ENCODE peak calls at places on chromosomes 4 and X, in nine cellular contexts. One of them, this sample, is unnamed. For H3K4me1, the result is how much of the 10 kb centered on the place peaks cover.

GRCh38 chr4:1979477-1980196 is 29.1 kb downstream of the NELFA start:
- DNase-seq in tibial nerve: no peak
- DNase-seq in tibial artery: no peak
- DNase-seq in psoas muscle: no peak
- DNase-seq in OCI-LY7: no peak
- DNase-seq in sigmoid colon: no peak
- DNase-seq in hepatocyte: no peak
- DNase-seq in A673: no peak
- DNase-seq in stomach: no peak
- DNase-seq in this sample: peak

GRCh38 chr4:6153874-6154273 is 46.5 kb downstream of the JAKMIP1 start:
- DNase-seq in psoas muscle: no peak
- DNase-seq in OCI-LY7: no peak
- DNase-seq in stomach: no peak
- DNase-seq in tibial nerve: no peak
- DNase-seq in sigmoid colon: no peak
- DNase-seq in hepatocyte: no peak
- DNase-seq in tibial artery: no peak
- DNase-seq in A673: no peak
- DNase-seq in this sample: no peak

GRCh38 chr4:83686166-83686565 is 150.3 kb downstream of the GPAT3 start:
- DNase-seq in stomach: no peak
- DNase-seq in tibial artery: no peak
- DNase-seq in OCI-LY7: no peak
- DNase-seq in hepatocyte: no peak
- DNase-seq in psoas muscle: no peak
- DNase-seq in A673: peak
- DNase-seq in sigmoid colon: no peak
- DNase-seq in tibial nerve: no peak
- DNase-seq in this sample: no peak

GRCh38 chr4:3660086-3660927 is 105.9 kb upstream of the ADRA2C start:
- DNase-seq in sigmoid colon: no peak
- DNase-seq in tibial nerve: no peak
- DNase-seq in psoas muscle: no peak
- DNase-seq in OCI-LY7: peak
- DNase-seq in hepatocyte: no peak
- DNase-seq in A673: no peak
- DNase-seq in stomach: no peak
- DNase-seq in tibial artery: no peak
- DNase-seq in this sample: no peak

GRCh38 chr4:674172-675035 is at the start of the genes ATP5ME and MYL5:
- DNase-seq in sigmoid colon: peak
- DNase-seq in tibial nerve: peak
- DNase-seq in A673: peak
- DNase-seq in hepatocyte: peak
- DNase-seq in tibial artery: peak
- DNase-seq in psoas muscle: peak
- DNase-seq in OCI-LY7: peak
- DNase-seq in stomach: peak
- DNase-seq in this sample: peak

GRCh38 chr4:151600432-151600831 is 160.4 kb downstream of the GATB start:
- DNase-seq in hepatocyte: no peak
- DNase-seq in psoas muscle: no peak
- DNase-seq in tibial nerve: no peak
- DNase-seq in OCI-LY7: no peak
- DNase-seq in A673: no peak
- DNase-seq in sigmoid colon: no peak
- DNase-seq in stomach: no peak
- DNase-seq in tibial artery: no peak
- DNase-seq in this sample: no peak

GRCh38 chr4:169229571-169230028 is 41.2 kb downstream of the SH3RF1 start:
- DNase-seq in sigmoid colon: no peak
- DNase-seq in tibial artery: peak
- DNase-seq in hepatocyte: peak
- DNase-seq in psoas muscle: no peak
- DNase-seq in tibial nerve: no peak
- DNase-seq in A673: peak
- DNase-seq in stomach: no peak
- DNase-seq in OCI-LY7: no peak
- DNase-seq in this sample: no peak

GRCh38 chr4:142091691-142092182 is 455.4 kb downstream of the IL15 start:
- DNase-seq in tibial artery: peak
- DNase-seq in hepatocyte: no peak
- DNase-seq in tibial nerve: no peak
- DNase-seq in OCI-LY7: no peak
- DNase-seq in psoas muscle: no peak
- DNase-seq in A673: no peak
- DNase-seq in stomach: no peak
- DNase-seq in sigmoid colon: no peak
- DNase-seq in this sample: no peak

GRCh38 chr4:121182296-121182695 is 18.2 kb upstream of the TNIP3 start:
- DNase-seq in stomach: no peak
- DNase-seq in sigmoid colon: no peak
- DNase-seq in tibial nerve: no peak
- DNase-seq in A673: no peak
- DNase-seq in OCI-LY7: peak
- DNase-seq in tibial artery: no peak
- DNase-seq in hepatocyte: no peak
- DNase-seq in psoas muscle: no peak
- DNase-seq in this sample: no peak

GRCh38 chr4:71184195-71184781 is 154.5 kb upstream of the SLC4A4 start:
- DNase-seq in sigmoid colon: no peak
- DNase-seq in tibial artery: peak
- DNase-seq in stomach: peak
- DNase-seq in OCI-LY7: peak
- DNase-seq in A673: peak
- DNase-seq in hepatocyte: peak
- DNase-seq in psoas muscle: no peak
- DNase-seq in tibial nerve: no peak
- DNase-seq in this sample: no peak

GRCh38 chr4:140176735-140177134 is 22.8 kb upstream of the MAML3 start:
- DNase-seq in psoas muscle: no peak
- DNase-seq in tibial artery: no peak
- DNase-seq in stomach: no peak
- DNase-seq in tibial nerve: no peak
- DNase-seq in A673: no peak
- DNase-seq in sigmoid colon: no peak
- DNase-seq in hepatocyte: no peak
- DNase-seq in OCI-LY7: no peak
- DNase-seq in this sample: no peak

GRCh38 chr4:72525938-72526337 is 43.1 kb downstream of the ADAMTS3 start:
- DNase-seq in tibial artery: peak
- DNase-seq in hepatocyte: peak
- DNase-seq in A673: no peak
- DNase-seq in stomach: no peak
- DNase-seq in sigmoid colon: no peak
- DNase-seq in psoas muscle: peak
- DNase-seq in tibial nerve: peak
- DNase-seq in OCI-LY7: no peak
- DNase-seq in this sample: peak

GRCh38 chr4:15291133-15291532 is 136.7 kb upstream of the C1QTNF7 start:
- DNase-seq in psoas muscle: no peak
- DNase-seq in tibial artery: no peak
- DNase-seq in A673: peak
- DNase-seq in tibial nerve: no peak
- DNase-seq in hepatocyte: no peak
- DNase-seq in stomach: no peak
- DNase-seq in sigmoid colon: no peak
- DNase-seq in OCI-LY7: no peak
- DNase-seq in this sample: no peak

DNA sequence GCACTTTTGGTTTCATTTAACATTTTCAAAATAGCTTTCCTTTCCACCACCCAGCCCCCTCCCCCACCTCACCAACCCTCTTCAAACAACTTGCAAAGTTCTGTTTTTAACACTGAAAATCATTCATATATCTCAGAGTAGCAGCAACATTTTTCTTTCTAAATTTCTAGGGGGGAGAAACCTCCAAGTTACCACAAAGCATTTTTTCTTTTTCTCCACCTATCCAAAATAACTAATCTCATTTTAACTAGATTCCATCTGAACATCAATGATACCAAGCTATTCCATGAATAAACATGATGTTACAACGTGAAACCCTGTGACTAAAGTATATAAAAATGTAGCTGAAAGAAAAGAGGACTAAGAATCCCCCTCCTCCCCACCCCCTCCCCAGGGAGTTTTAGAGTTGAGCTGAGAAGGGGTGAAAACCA is 5.3 kb downstream of the LDB2 start:
- DNase-seq in sigmoid colon: no peak
- DNase-seq in tibial nerve: no peak
- DNase-seq in psoas muscle: no peak
- DNase-seq in OCI-LY7: no peak
- DNase-seq in tibial artery: no peak
- DNase-seq in A673: peak
- DNase-seq in hepatocyte: no peak
- DNase-seq in stomach: no peak
- DNase-seq in this sample: no peak
- H3K4me3 ChIP-seq in sigmoid colon: peak
- H3K4me3 ChIP-seq in tibial nerve: no peak
- H3K4me3 ChIP-seq in psoas muscle: peak
- H3K4me3 ChIP-seq in OCI-LY7: no peak
- H3K4me3 ChIP-seq in tibial artery: no peak
- H3K4me3 ChIP-seq in A673: peak
- H3K4me3 ChIP-seq in hepatocyte: no peak
- H3K4me3 ChIP-seq in stomach: no peak
- H3K4me3 ChIP-seq in this sample: peak

GRCh38 chr4:119040711-119041185 is 94.9 kb upstream of the MYOZ2 start:
- DNase-seq in sigmoid colon: no peak
- DNase-seq in A673: no peak
- DNase-seq in psoas muscle: peak
- DNase-seq in stomach: no peak
- DNase-seq in OCI-LY7: no peak
- DNase-seq in tibial artery: no peak
- DNase-seq in tibial nerve: no peak
- DNase-seq in hepatocyte: no peak
- DNase-seq in this sample: no peak

GRCh38 chr4:119040261-119040660 is 95.4 kb upstream of the MYOZ2 start:
- DNase-seq in tibial nerve: no peak
- DNase-seq in psoas muscle: no peak
- DNase-seq in tibial artery: no peak
- DNase-seq in stomach: no peak
- DNase-seq in sigmoid colon: no peak
- DNase-seq in OCI-LY7: no peak
- DNase-seq in A673: no peak
- DNase-seq in hepatocyte: no peak
- DNase-seq in this sample: no peak

GRCh38 chr4:119038465-119038864 is 97.2 kb upstream of the MYOZ2 start:
- DNase-seq in stomach: no peak
- DNase-seq in sigmoid colon: no peak
- DNase-seq in tibial artery: no peak
- DNase-seq in OCI-LY7: no peak
- DNase-seq in psoas muscle: no peak
- DNase-seq in tibial nerve: no peak
- DNase-seq in hepatocyte: no peak
- DNase-seq in A673: no peak
- DNase-seq in this sample: no peak

GRCh38 chr4:119039160-119039559 is 96.5 kb upstream of the MYOZ2 start:
- DNase-seq in tibial nerve: no peak
- DNase-seq in stomach: no peak
- DNase-seq in sigmoid colon: no peak
- DNase-seq in hepatocyte: no peak
- DNase-seq in psoas muscle: no peak
- DNase-seq in tibial artery: no peak
- DNase-seq in A673: no peak
- DNase-seq in OCI-LY7: no peak
- DNase-seq in this sample: no peak

GRCh38 chr4:119039779-119040178 is 95.9 kb upstream of the MYOZ2 start:
- DNase-seq in psoas muscle: no peak
- DNase-seq in hepatocyte: peak
- DNase-seq in tibial nerve: no peak
- DNase-seq in OCI-LY7: peak
- DNase-seq in stomach: no peak
- DNase-seq in A673: no peak
- DNase-seq in tibial artery: no peak
- DNase-seq in sigmoid colon: no peak
- DNase-seq in this sample: no peak
- H3K4me1 ChIP-seq in psoas muscle: half or more
- H3K4me1 ChIP-seq in hepatocyte: under half
- H3K4me1 ChIP-seq in tibial nerve: under half
- H3K4me1 ChIP-seq in OCI-LY7: under half
- H3K4me1 ChIP-seq in stomach: half or more
- H3K4me1 ChIP-seq in A673: under half
- H3K4me1 ChIP-seq in tibial artery: half or more
- H3K4me1 ChIP-seq in sigmoid colon: half or more
- H3K4me1 ChIP-seq in this sample: under half

DNA sequence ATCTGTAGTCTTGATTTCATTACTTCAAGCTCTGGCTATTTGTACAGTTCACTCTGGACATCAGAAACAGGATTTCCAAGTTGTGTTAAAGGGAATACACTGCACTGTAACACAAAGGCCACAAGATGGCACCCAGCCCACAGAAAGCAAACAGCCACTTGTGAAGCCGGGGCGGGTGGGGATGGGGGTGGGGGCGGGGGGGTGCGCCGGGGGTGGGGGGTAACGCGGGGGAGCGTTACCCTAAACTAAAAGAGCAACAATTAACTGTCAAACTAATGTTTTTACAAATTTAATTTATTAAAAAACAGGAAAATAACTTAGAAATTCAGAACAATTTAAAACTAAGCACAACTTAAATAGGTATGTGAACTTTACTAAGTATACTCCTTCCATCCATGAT is 27.3 kb downstream of the PRDX4 start:
- DNase-seq in hepatocyte: peak
- DNase-seq in stomach: peak
- DNase-seq in A673: peak
- DNase-seq in psoas muscle: peak
- DNase-seq in OCI-LY7: peak
- DNase-seq in tibial nerve: peak
- DNase-seq in tibial artery: peak
- DNase-seq in sigmoid colon: peak
- DNase-seq in this sample: no peak
- TF ChIP-seq CTCF in hepatocyte: peak
- TF ChIP-seq CTCF in stomach: peak
- TF ChIP-seq CTCF in A673: peak
- TF ChIP-seq CTCF in psoas muscle: peak
- TF ChIP-seq CTCF in OCI-LY7: peak
- TF ChIP-seq CTCF in tibial nerve: peak
- TF ChIP-seq CTCF in tibial artery: peak
- TF ChIP-seq CTCF in sigmoid colon: no peak
- TF ChIP-seq CTCF in this sample: peak

DNA sequence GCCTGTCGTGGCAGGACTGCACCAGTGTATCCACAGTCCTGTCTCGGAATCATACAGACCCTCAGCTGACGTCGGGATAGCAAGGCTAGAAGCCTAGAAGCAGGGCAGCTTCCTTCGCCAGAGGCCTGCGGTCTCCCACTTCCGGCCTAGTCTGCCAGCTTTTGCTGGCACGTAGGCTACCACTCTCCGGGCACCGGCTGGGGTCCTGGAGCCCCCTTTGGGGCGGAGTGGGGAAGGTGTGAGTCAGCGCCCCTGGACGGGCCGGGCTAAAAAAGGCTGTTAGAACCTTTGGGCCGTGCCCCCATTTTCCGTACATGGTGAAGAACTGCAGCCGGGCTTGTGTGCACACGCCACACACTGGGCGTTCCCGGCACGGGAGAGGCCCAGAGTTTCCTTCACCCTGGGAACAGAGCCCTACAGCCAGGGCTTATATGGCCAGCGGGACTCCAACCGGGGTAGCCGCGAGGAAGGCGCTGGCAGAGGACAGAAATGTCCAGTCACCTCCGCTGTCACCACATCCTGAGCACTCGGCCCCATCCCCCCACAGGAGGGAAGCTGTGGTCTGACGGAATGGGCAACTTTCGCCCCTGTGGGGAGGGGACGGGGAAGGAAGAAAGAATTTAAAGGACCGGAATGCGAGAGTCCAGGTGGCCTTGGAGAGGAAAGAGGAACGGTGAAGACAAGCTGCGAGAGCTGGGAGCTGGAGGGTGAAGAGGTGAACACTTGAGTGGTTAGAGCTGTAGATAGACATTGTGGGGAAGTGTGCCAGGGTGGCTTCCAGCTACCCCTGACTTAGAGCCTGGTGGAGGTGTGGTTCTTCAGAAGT is 4.6 kb downstream of the MAGIX start:
- DNase-seq in sigmoid colon: peak
- DNase-seq in hepatocyte: peak
- DNase-seq in OCI-LY7: peak
- DNase-seq in psoas muscle: peak
- DNase-seq in tibial nerve: peak
- DNase-seq in stomach: peak
- DNase-seq in A673: no peak
- DNase-seq in tibial artery: peak
- DNase-seq in this sample: peak
- H3K4me3 ChIP-seq in sigmoid colon: peak
- H3K4me3 ChIP-seq in hepatocyte: no peak
- H3K4me3 ChIP-seq in OCI-LY7: peak
- H3K4me3 ChIP-seq in psoas muscle: peak
- H3K4me3 ChIP-seq in tibial nerve: peak
- H3K4me3 ChIP-seq in stomach: peak
- H3K4me3 ChIP-seq in A673: no peak
- H3K4me3 ChIP-seq in tibial artery: peak
- H3K4me3 ChIP-seq in this sample: peak

This sample was measured in upper lobe of right lung.